ENCODE peak calls at places on chromosomes 7 and 10, in ten cellular contexts. W is effector memory CD8-positive, alpha-beta T cell; D is stimulated activated CD8-positive, alpha-beta memory T cell treated with anti-CD3 and anti-CD28 coated beads, Interleukin-4, amount 100 ng/mL, for 48 hours; A is HS-5; I is pulmonary artery endothelial cell; T is HuH-7.5; Z is T-helper 1 cell; J is HFFc6; O is IMR-90; S is stimulated activated CD4-positive, alpha-beta T cell treated with anti-CD3 and anti-CD28 coated beads, TNF-alpha, amount 100 ng/mL, for 24 hours. X is an unnamed sample.

GRCh38 chr7:13904689-13905088 is 84.8 kb downstream of the ETV1 start:
- DNase-seq in S (no peak), Z (no peak), J (peak; percentile 70), T (no peak), W (no peak), O (peak; percentile 77), D (no peak), I (no peak), A (no peak), X (no peak)

GRCh38 chr7:150361807-150362621 is 6.6 kb upstream of the REPIN1 start:
- DNase-seq in Z (no peak), J (no peak), S (no peak), T (no peak), I (no peak), W (no peak), O (no peak), D (no peak), A (no peak), X (no peak)

GRCh38 chr7:73650524-73650923 is 17.1 kb upstream of the VPS37D start:
- DNase-seq in S (no peak), A (no peak), W (no peak), Z (no peak), I (no peak), T (no peak), O (no peak), J (no peak), D (no peak), X (no peak)

GRCh38 chr10:576130-576465 is 113.4 kb downstream of the DIP2C start:
- DNase-seq in I (no peak), D (no peak), O (peak; percentile 48), A (no peak), S (no peak), T (no peak), W (no peak), J (no peak), Z (no peak), X (no peak)

GRCh38 chr7:31883761-31884164 is 186.4 kb downstream of the PDE1C start:
- DNase-seq in J (no peak), T (no peak), D (no peak), S (no peak), O (peak; percentile 64), Z (no peak), I (no peak), A (peak; percentile 68), W (no peak), X (no peak)

GRCh38 chr7:100764841-100765240 is 31.4 kb downstream of the ZAN start:
- DNase-seq in J (no peak), T (no peak), O (no peak), S (no peak), A (no peak), D (no peak), I (no peak), W (no peak), Z (no peak), X (no peak)

GRCh38 chr10:125880719-125881118 is 373 bp downstream of the DHX32 start:
- DNase-seq in I (no peak), S (no peak), A (no peak), T (no peak), O (peak; percentile 42), Z (no peak), W (no peak), D (no peak), J (no peak), X (no peak)

GRCh38 chr10:117720931-117721826 is 178.6 kb downstream of the EMX2 start:
- DNase-seq in J (no peak), I (no peak), S (no peak), D (no peak), T (no peak), O (no peak), Z (no peak), W (no peak), A (no peak), X (no peak)

GRCh38 chr7:101690061-101690460 is 61.0 kb upstream of the MYL10 start:
- DNase-seq in O (no peak), I (no peak), Z (no peak), S (no peak), D (no peak), A (no peak), J (no peak), W (no peak), T (no peak), X (no peak)

GRCh38 chr7:124162667-124163066 is 129.8 kb upstream of the TMEM229A start:
- DNase-seq in D (no peak), I (no peak), A (peak; percentile 14), T (no peak), J (no peak), W (no peak), S (no peak), Z (no peak), O (no peak), X (no peak)

GRCh38 chr10:43605850-43606322 is 352 bp upstream of the ZNF485 start:
- DNase-seq in Z (no peak), O (no peak), T (no peak), J (no peak), S (no peak), A (no peak), W (no peak), I (no peak), D (no peak), X (no peak)

GRCh38 chr7:105218215-105218614 is 170.5 kb downstream of the SRPK2 start:
- DNase-seq in I (no peak), J (peak; percentile 12), S (no peak), Z (no peak), D (no peak), W (no peak), A (no peak), O (peak; percentile 8), T (no peak), X (no peak)

GRCh38 chr7:128924706-128925588 is 12.8 kb upstream of the IRF5 start:
- DNase-seq in A (no peak), T (no peak), W (no peak), S (no peak), I (no peak), J (no peak), Z (no peak), O (no peak), D (no peak), X (no peak)

GRCh38 chr7:104023100-104023499 is 33.6 kb upstream of the RELN start:
- DNase-seq in T (no peak), O (no peak), D (no peak), J (no peak), Z (no peak), I (no peak), W (no peak), S (no peak), A (no peak), X (no peak)

GRCh38 chr10:71241114-71241898 is 28.9 kb downstream of the UNC5B start:
- DNase-seq in T (no peak), D (no peak), Z (no peak), W (no peak), O (peak; percentile 50), S (no peak), I (no peak), J (peak; percentile 89), A (no peak), X (no peak)

GRCh38 chr10:73094249-73094850 is 2.3 kb downstream of the P4HA1 start:
- DNase-seq in I (no peak), W (no peak), Z (no peak), O (peak; percentile 19), S (no peak), T (no peak), D (no peak), A (no peak), J (peak; percentile 19), X (no peak)

X was measured in iPS DF 6.9.